ENCODE peak calls at places on chromosomes 3 and 15, in six cellular contexts. G, S, C, X, O and N are unnamed samples.

GRCh38 chr3:55160241-55160877 is 232.5 kb upstream of the LRTM1 start:
- DNase-seq in X (peak), C (no peak), S (no peak), O (no peak), G (peak), N (no peak)

GRCh38 chr3:66386011-66386924 is 114.6 kb downstream of the LRIG1 start:
- DNase-seq in X (no peak), S (no peak), O (no peak), G (no peak), C (no peak), N (peak)

GRCh38 chr15:99545605-99546004 is 20.2 kb upstream of the MEF2A start:
- DNase-seq in O (no peak), G (no peak), X (no peak), C (no peak), S (no peak), N (no peak)

GRCh38 chr3:46006646-46007045 is 11.0 kb upstream of the FYCO1 start:
- DNase-seq in S (no peak), X (peak), C (no peak), G (no peak), O (no peak), N (no peak)

GRCh38 chr15:66153549-66154415 is 99.8 kb downstream of the MEGF11 start:
- DNase-seq in X (no peak), O (no peak), C (no peak), S (no peak), G (no peak), N (peak)

GRCh38 chr3:136624894-136625815 is 127.0 kb downstream of the STAG1 start:
- DNase-seq in C (no peak), X (peak), S (peak), O (no peak), G (no peak), N (no peak)

GRCh38 chr15:92884813-92885461 is 15.2 kb upstream of the CHD2 start:
- DNase-seq in X (no peak), C (no peak), O (no peak), S (no peak), G (no peak), N (no peak)

GRCh38 chr3:41608267-41608822 is 353.6 kb downstream of the ULK4 start:
- DNase-seq in X (no peak), C (no peak), O (no peak), S (no peak), G (no peak), N (no peak)

GRCh38 chr15:66515901-66516322 is 10.8 kb downstream of the ZWILCH start:
- DNase-seq in S (no peak), O (no peak), X (peak), G (no peak), C (no peak), N (no peak)

GRCh38 chr3:136891934-136892855 is 30.2 kb downstream of the NCK1 start:
- DNase-seq in C (no peak), X (no peak), O (no peak), G (no peak), S (no peak), N (no peak)

GRCh38 chr15:68637755-68638405 is 59.1 kb downstream of the CORO2B start:
- DNase-seq in G (peak), X (no peak), S (peak), O (no peak), C (no peak), N (no peak)

GRCh38 chr3:29335438-29335837 is 54.6 kb downstream of the RBMS3 start:
- DNase-seq in O (no peak), X (peak), G (peak), C (no peak), S (peak), N (no peak)

GRCh38 chr3:41933154-41933676 is 28.7 kb downstream of the ULK4 start:
- DNase-seq in S (no peak), O (no peak), X (peak), C (no peak), G (no peak), N (no peak)

GRCh38 chr3:23174426-23175039 is 28.6 kb upstream of the UBE2E2 start:
- DNase-seq in G (no peak), X (no peak), C (no peak), O (no peak), S (no peak), N (no peak)

GRCh38 chr3:128965818-128966217 is 28.1 kb downstream of the CFAP92 start:
- DNase-seq in O (no peak), C (no peak), X (no peak), G (no peak), S (no peak), N (no peak)

GRCh38 chr3:80705290-80705689 is 937.5 kb upstream of the ROBO1 start:
- DNase-seq in S (no peak), X (no peak), O (no peak), G (no peak), C (no peak), N (no peak)

GRCh38 chr15:74816624-74817369 is 4.2 kb downstream of the LMAN1L start:
- DNase-seq in C (no peak), X (no peak), G (no peak), S (no peak), O (no peak), N (no peak)

GRCh38 chr3:156455839-156456238 is 99.1 kb downstream of the SSR3 start:
- DNase-seq in O (no peak), C (no peak), X (peak), G (no peak), S (no peak), N (peak)

GRCh38 chr15:67098768-67099282 is 33.4 kb downstream of the SMAD3 start:
- DNase-seq in G (no peak), X (peak), S (no peak), O (no peak), C (no peak), N (no peak)

GRCh38 chr15:40053234-40054055 is 14.5 kb upstream of the SRP14 start:
- DNase-seq in X (no peak), O (no peak), S (no peak), G (no peak), C (no peak), N (no peak)

GRCh38 chr15:35723852-35724251 is 177.9 kb upstream of the DPH6 start:
- DNase-seq in X (no peak), C (no peak), S (no peak), G (no peak), O (no peak), N (no peak)

GRCh38 chr15:31954364-31954763 is 76.0 kb upstream of the CHRNA7 start:
- DNase-seq in X (no peak), G (no peak), O (peak), S (no peak), C (no peak), N (no peak)

GRCh38 chr3:129567932-129568331 is 25.0 kb downstream of the H1-8 start:
- DNase-seq in G (no peak), O (no peak), X (no peak), S (no peak), C (no peak), N (no peak)

GRCh38 chr15:85581495-85581894 is 201.1 kb downstream of the AKAP13 start:
- DNase-seq in S (no peak), X (no peak), O (no peak), C (peak), G (peak), N (peak)

GRCh38 chr3:14274537-14274936 is 95.9 kb downstream of the LSM3 start:
- DNase-seq in S (no peak), G (peak), X (no peak), C (no peak), O (no peak), N (peak)

GRCh38 chr15:32117122-32117521 is 86.8 kb downstream of the CHRNA7 start:
- DNase-seq in X (no peak), C (no peak), O (no peak), G (no peak), S (no peak), N (no peak)

GRCh38 chr3:194269610-194270145 is 81.5 kb downstream of the CPN2 start:
- DNase-seq in X (peak), C (no peak), G (peak), O (peak), S (peak), N (no peak)

GRCh38 chr15:40582726-40583246 is 11.3 kb upstream of the KNL1 start:
- DNase-seq in X (no peak), C (no peak), G (no peak), O (no peak), S (peak), N (no peak)

GRCh38 chr15:99283739-99284138 is 32.5 kb downstream of the LRRC28 start:
- DNase-seq in C (no peak), G (no peak), X (no peak), O (no peak), S (no peak), N (no peak)

GRCh38 chr3:5479229-5479799 is 291.8 kb downstream of the EDEM1 start:
- DNase-seq in S (no peak), G (no peak), O (no peak), C (no peak), X (peak), N (no peak)

GRCh38 chr3:109278141-109278540 is 38.2 kb downstream of the DPPA2 start:
- DNase-seq in S (no peak), G (no peak), O (no peak), X (no peak), C (no peak), N (no peak)

GRCh38 chr3:9183811-9184463 is 65.5 kb downstream of the SRGAP3 start:
- DNase-seq in O (peak), S (no peak), G (no peak), C (no peak), X (no peak), N (no peak)

GRCh38 chr3:186359078-186359477 is 3.0 kb downstream of the DGKG start:
- DNase-seq in S (no peak), C (no peak), O (no peak), X (no peak), G (no peak), N (no peak)

GRCh38 chr15:78396186-78396814 is 41.7 kb upstream of the IREB2 start:
- DNase-seq in G (no peak), S (no peak), O (no peak), C (no peak), X (no peak), N (no peak)

GRCh38 chr15:40929730-40930429 is 740 bp downstream of the DLL4 start:
- DNase-seq in S (peak), C (no peak), G (no peak), X (peak), O (no peak), N (no peak)

GRCh38 chr3:167885277-167885676 is 149.8 kb downstream of the SERPINI1 start:
- DNase-seq in S (no peak), X (no peak), O (no peak), C (no peak), G (no peak), N (no peak)

GRCh38 chr3:114899186-114899931 is 247.7 kb downstream of the ZBTB20 start:
- DNase-seq in G (peak), X (no peak), S (peak), C (no peak), O (no peak), N (no peak)

GRCh38 chr3:97942801-97943546 is 29.3 kb downstream of the RIOX2 start:
- DNase-seq in S (no peak), G (no peak), O (no peak), X (no peak), C (no peak), N (no peak)

GRCh38 chr3:171108066-171108465 is 81.5 kb upstream of the SLC2A2 start:
- DNase-seq in G (no peak), C (no peak), O (no peak), X (peak), S (no peak), N (no peak)